ENCODE peak calls at places on chromosomes 16 and 17, in eight cellular contexts. One of them, this sample, is unnamed.
A peak's percentile ranks its signal among the peaks of the same experiment; 100 is the strongest.

GRCh38 chr17:28507567-28508195 is 1.5 kb downstream of the FOXN1 start:
- DNase-seq in HT-29: no peak
- DNase-seq in DMS 273 treated with DMSO at 0.1 percent for 48 hours: no peak
- DNase-seq in aorta: no peak
- DNase-seq in NCI-H345: no peak
- DNase-seq in stimulated activated CD4-positive, alpha-beta T cell treated with anti-CD3 and anti-CD28 coated beads, Interleukin-1b, Interleukin-23, amount 100 ng/mL, for 24 hours: no peak
- DNase-seq in NCI-H1417 treated with DMSO at 0.1 percent for 48 hours: no peak
- DNase-seq in amniotic epithelial cell: peak; percentile 20
- DNase-seq in this sample: no peak

GRCh38 chr17:64688481-64688880 is 26.4 kb upstream of the SMURF2 start:
- DNase-seq in HT-29: no peak
- DNase-seq in DMS 273 treated with DMSO at 0.1 percent for 48 hours: no peak
- DNase-seq in aorta: no peak
- DNase-seq in NCI-H345: no peak
- DNase-seq in stimulated activated CD4-positive, alpha-beta T cell treated with anti-CD3 and anti-CD28 coated beads, Interleukin-1b, Interleukin-23, amount 100 ng/mL, for 24 hours: no peak
- DNase-seq in NCI-H1417 treated with DMSO at 0.1 percent for 48 hours: no peak
- DNase-seq in amniotic epithelial cell: no peak
- DNase-seq in this sample: no peak

GRCh38 chr17:15744091-15744676 is 12.1 kb downstream of the TBC1D26 start:
- DNase-seq in HT-29: no peak
- DNase-seq in DMS 273 treated with DMSO at 0.1 percent for 48 hours: no peak
- DNase-seq in aorta: no peak
- DNase-seq in NCI-H345: no peak
- DNase-seq in stimulated activated CD4-positive, alpha-beta T cell treated with anti-CD3 and anti-CD28 coated beads, Interleukin-1b, Interleukin-23, amount 100 ng/mL, for 24 hours: no peak
- DNase-seq in NCI-H1417 treated with DMSO at 0.1 percent for 48 hours: no peak
- DNase-seq in amniotic epithelial cell: no peak
- DNase-seq in this sample: no peak

GRCh38 chr17:61467416-61468262 is 15.4 kb downstream of the TBX4 start:
- DNase-seq in HT-29: peak; percentile 63
- DNase-seq in DMS 273 treated with DMSO at 0.1 percent for 48 hours: no peak
- DNase-seq in aorta: peak; percentile 71
- DNase-seq in NCI-H345: no peak
- DNase-seq in stimulated activated CD4-positive, alpha-beta T cell treated with anti-CD3 and anti-CD28 coated beads, Interleukin-1b, Interleukin-23, amount 100 ng/mL, for 24 hours: no peak
- DNase-seq in NCI-H1417 treated with DMSO at 0.1 percent for 48 hours: no peak
- DNase-seq in amniotic epithelial cell: peak; percentile 23
- DNase-seq in this sample: peak; percentile 16

GRCh38 chr16:28218109-28218508 is 6.3 kb upstream of the XPO6 start:
- DNase-seq in HT-29: no peak
- DNase-seq in DMS 273 treated with DMSO at 0.1 percent for 48 hours: peak; percentile 11
- DNase-seq in aorta: no peak
- DNase-seq in NCI-H345: no peak
- DNase-seq in stimulated activated CD4-positive, alpha-beta T cell treated with anti-CD3 and anti-CD28 coated beads, Interleukin-1b, Interleukin-23, amount 100 ng/mL, for 24 hours: no peak
- DNase-seq in NCI-H1417 treated with DMSO at 0.1 percent for 48 hours: no peak
- DNase-seq in amniotic epithelial cell: peak; percentile 70
- DNase-seq in this sample: no peak

GRCh38 chr16:81790277-81790676 is 11.2 kb downstream of the PLCG2 start:
- DNase-seq in HT-29: no peak
- DNase-seq in DMS 273 treated with DMSO at 0.1 percent for 48 hours: no peak
- DNase-seq in aorta: no peak
- DNase-seq in NCI-H345: no peak
- DNase-seq in stimulated activated CD4-positive, alpha-beta T cell treated with anti-CD3 and anti-CD28 coated beads, Interleukin-1b, Interleukin-23, amount 100 ng/mL, for 24 hours: no peak
- DNase-seq in NCI-H1417 treated with DMSO at 0.1 percent for 48 hours: no peak
- DNase-seq in amniotic epithelial cell: no peak
- DNase-seq in this sample: no peak

GRCh38 chr16:57646388-57647039 is 18.1 kb downstream of the ADGRG1 start:
- DNase-seq in HT-29: no peak
- DNase-seq in DMS 273 treated with DMSO at 0.1 percent for 48 hours: no peak
- DNase-seq in aorta: no peak
- DNase-seq in NCI-H345: no peak
- DNase-seq in stimulated activated CD4-positive, alpha-beta T cell treated with anti-CD3 and anti-CD28 coated beads, Interleukin-1b, Interleukin-23, amount 100 ng/mL, for 24 hours: no peak
- DNase-seq in NCI-H1417 treated with DMSO at 0.1 percent for 48 hours: no peak
- DNase-seq in amniotic epithelial cell: no peak
- DNase-seq in this sample: no peak

GRCh38 chr17:9940826-9941225 is 35.8 kb upstream of the RCVRN start:
- DNase-seq in HT-29: no peak
- DNase-seq in DMS 273 treated with DMSO at 0.1 percent for 48 hours: no peak
- DNase-seq in aorta: peak; percentile 24
- DNase-seq in NCI-H345: no peak
- DNase-seq in stimulated activated CD4-positive, alpha-beta T cell treated with anti-CD3 and anti-CD28 coated beads, Interleukin-1b, Interleukin-23, amount 100 ng/mL, for 24 hours: no peak
- DNase-seq in NCI-H1417 treated with DMSO at 0.1 percent for 48 hours: no peak
- DNase-seq in amniotic epithelial cell: no peak
- DNase-seq in this sample: no peak

GRCh38 chr16:49838639-49839461 is 17.1 kb downstream of the ZNF423 start:
- DNase-seq in HT-29: no peak
- DNase-seq in DMS 273 treated with DMSO at 0.1 percent for 48 hours: peak; percentile 79
- DNase-seq in aorta: no peak
- DNase-seq in NCI-H345: no peak
- DNase-seq in stimulated activated CD4-positive, alpha-beta T cell treated with anti-CD3 and anti-CD28 coated beads, Interleukin-1b, Interleukin-23, amount 100 ng/mL, for 24 hours: no peak
- DNase-seq in NCI-H1417 treated with DMSO at 0.1 percent for 48 hours: no peak
- DNase-seq in amniotic epithelial cell: no peak
- DNase-seq in this sample: peak; percentile 80

GRCh38 chr17:27244481-27245223 is 49.3 kb upstream of the WSB1 start:
- DNase-seq in HT-29: no peak
- DNase-seq in DMS 273 treated with DMSO at 0.1 percent for 48 hours: no peak
- DNase-seq in aorta: peak; percentile 80
- DNase-seq in NCI-H345: no peak
- DNase-seq in stimulated activated CD4-positive, alpha-beta T cell treated with anti-CD3 and anti-CD28 coated beads, Interleukin-1b, Interleukin-23, amount 100 ng/mL, for 24 hours: no peak
- DNase-seq in NCI-H1417 treated with DMSO at 0.1 percent for 48 hours: no peak
- DNase-seq in amniotic epithelial cell: peak; percentile 98
- DNase-seq in this sample: no peak

GRCh38 chr16:57791156-57791902 is 11.0 kb downstream of the KIFC3 start:
- DNase-seq in HT-29: no peak
- DNase-seq in DMS 273 treated with DMSO at 0.1 percent for 48 hours: no peak
- DNase-seq in aorta: no peak
- DNase-seq in NCI-H345: no peak
- DNase-seq in stimulated activated CD4-positive, alpha-beta T cell treated with anti-CD3 and anti-CD28 coated beads, Interleukin-1b, Interleukin-23, amount 100 ng/mL, for 24 hours: no peak
- DNase-seq in NCI-H1417 treated with DMSO at 0.1 percent for 48 hours: no peak
- DNase-seq in amniotic epithelial cell: no peak
- DNase-seq in this sample: no peak

This sample was measured in NCI-H446.